ENCODE peak calls at places on chromosomes 12 and 14, in eight cellular contexts. S, Z, N, P, Q, Y, M and K are unnamed samples.

GRCh38 chr14:102086346-102086971 is 385 bp downstream of the HSP90AA1 start:
- DNase-seq in S (peak), Z (no peak), N (peak), P (peak), Q (peak), Y (peak), M (no peak), K (peak)

GRCh38 chr14:90674716-90675115 is 141.5 kb downstream of the TTC7B start:
- DNase-seq in S (no peak), Z (no peak), N (no peak), P (no peak), Q (no peak), Y (no peak), M (peak), K (no peak)

GRCh38 chr14:45785240-45785639 is 532.2 kb upstream of the MIS18BP1 start:
- DNase-seq in S (no peak), Z (no peak), N (no peak), P (no peak), Q (no peak), Y (no peak), M (no peak), K (no peak)

GRCh38 chr14:90087433-90087832 is 25.6 kb downstream of the KCNK13 start:
- DNase-seq in S (peak), Z (no peak), N (no peak), P (peak), Q (peak), Y (no peak), M (no peak), K (peak)

GRCh38 chr12:12686925-12687324 is 9.1 kb downstream of the GPR19 start:
- DNase-seq in S (no peak), Z (no peak), N (no peak), P (peak), Q (no peak), Y (no peak), M (no peak), K (no peak)

GRCh38 chr14:61537567-61538463 is 157.5 kb upstream of the HIF1A start:
- DNase-seq in S (peak), Z (no peak), N (no peak), P (peak), Q (peak), Y (no peak), M (no peak), K (peak)

GRCh38 chr14:72463291-72463866 is 430.5 kb downstream of the DPF3 start:
- DNase-seq in S (no peak), Z (no peak), N (no peak), P (peak), Q (no peak), Y (no peak), M (no peak), K (peak)

GRCh38 chr12:123967121-123967586 is 5.5 kb downstream of the CCDC92 start:
- DNase-seq in S (no peak), Z (no peak), N (no peak), P (no peak), Q (no peak), Y (no peak), M (no peak), K (no peak)

GRCh38 chr14:104876251-104876699 is 11.2 kb downstream of the CEP170B start:
- DNase-seq in S (no peak), Z (no peak), N (no peak), P (peak), Q (peak), Y (peak), M (no peak), K (peak)

GRCh38 chr12:84508325-84508861 is 404.2 kb downstream of the SLC6A15 start:
- DNase-seq in S (no peak), Z (no peak), N (no peak), P (peak), Q (no peak), Y (peak), M (no peak), K (peak)

GRCh38 chr14:85867450-85867849 is 337.5 kb downstream of the FLRT2 start:
- DNase-seq in S (no peak), Z (no peak), N (no peak), P (no peak), Q (no peak), Y (no peak), M (no peak), K (peak)

GRCh38 chr14:59677771-59678211 is 101.2 kb upstream of the CCDC175 start:
- DNase-seq in S (no peak), Z (no peak), N (no peak), P (no peak), Q (no peak), Y (no peak), M (no peak), K (no peak)

GRCh38 chr14:90846511-90846910 is 30.3 kb upstream of the TTC7B start:
- DNase-seq in S (no peak), Z (no peak), N (no peak), P (peak), Q (no peak), Y (no peak), M (no peak), K (no peak)

GRCh38 chr14:79275367-79275655 is 936.0 kb downstream of the DIO2 start:
- DNase-seq in S (no peak), Z (no peak), N (no peak), P (no peak), Q (no peak), Y (no peak), M (peak), K (no peak)

GRCh38 chr14:74955229-74955999 is at the start of gene PGF:
- DNase-seq in S (peak), Z (no peak), N (no peak), P (peak), Q (peak), Y (peak), M (no peak), K (peak)

GRCh38 chr12:52434760-52435530 is 774 bp upstream of the KRT75 start:
- DNase-seq in S (no peak), Z (no peak), N (no peak), P (no peak), Q (no peak), Y (no peak), M (no peak), K (no peak)

GRCh38 chr14:98684486-98684885 is 587.5 kb downstream of the BCL11B start:
- DNase-seq in S (no peak), Z (no peak), N (no peak), P (no peak), Q (no peak), Y (no peak), M (no peak), K (no peak)

GRCh38 chr12:29149691-29150382 is 759 bp downstream of the FAR2 start:
- DNase-seq in S (no peak), Z (no peak), N (no peak), P (no peak), Q (peak), Y (peak), M (no peak), K (no peak)

GRCh38 chr12:3130053-3130805 is 53.0 kb downstream of the TSPAN9 start:
- DNase-seq in S (no peak), Z (no peak), N (no peak), P (no peak), Q (no peak), Y (no peak), M (no peak), K (no peak)

GRCh38 chr12:10562306-10562933 is 51.0 kb downstream of the MAGOHB start:
- DNase-seq in S (no peak), Z (no peak), N (peak), P (peak), Q (peak), Y (peak), M (peak), K (peak)